ENCODE peak calls at places on chromosomes 16 and 17, in eight cellular contexts. One of them, this sample, is unnamed.

GRCh38 chr17:5592382-5592781 is 8.1 kb upstream of the NLRP1 start:
- DNase-seq in ovary: no peak
- DNase-seq in heart right ventricle: no peak
- DNase-seq in adrenal gland: no peak
- DNase-seq in GM23338: peak; percentile 84
- DNase-seq in IMR-90: peak; percentile 44
- DNase-seq in tibial nerve: no peak
- DNase-seq in transverse colon: no peak
- DNase-seq in this sample: no peak

GRCh38 chr17:81655378-81656117 is 794 bp downstream of the PDE6G start:
- DNase-seq in ovary: no peak
- DNase-seq in heart right ventricle: no peak
- DNase-seq in adrenal gland: no peak
- DNase-seq in GM23338: no peak
- DNase-seq in IMR-90: no peak
- DNase-seq in tibial nerve: no peak
- DNase-seq in transverse colon: no peak
- DNase-seq in this sample: no peak

GRCh38 chr16:88398170-88398873 is 15.6 kb downstream of the ZNF469 start:
- DNase-seq in ovary: no peak
- DNase-seq in heart right ventricle: no peak
- DNase-seq in adrenal gland: no peak
- DNase-seq in GM23338: no peak
- DNase-seq in IMR-90: no peak
- DNase-seq in tibial nerve: no peak
- DNase-seq in transverse colon: no peak
- DNase-seq in this sample: no peak

GRCh38 chr17:19549746-19550623 is 16.3 kb downstream of the SLC47A1 start:
- DNase-seq in ovary: no peak
- DNase-seq in heart right ventricle: no peak
- DNase-seq in adrenal gland: no peak
- DNase-seq in GM23338: no peak
- DNase-seq in IMR-90: no peak
- DNase-seq in tibial nerve: no peak
- DNase-seq in transverse colon: no peak
- DNase-seq in this sample: no peak

GRCh38 chr16:85752511-85753420 is 1.9 kb upstream of the C16orf74 start:
- DNase-seq in ovary: peak; percentile 26
- DNase-seq in heart right ventricle: peak; percentile 23
- DNase-seq in adrenal gland: no peak
- DNase-seq in GM23338: peak; percentile 71
- DNase-seq in IMR-90: peak; percentile 62
- DNase-seq in tibial nerve: no peak
- DNase-seq in transverse colon: peak; percentile 46
- DNase-seq in this sample: no peak

GRCh38 chr16:55487048-55487803 is 8.2 kb downstream of the MMP2 start:
- DNase-seq in ovary: peak; percentile 71
- DNase-seq in heart right ventricle: no peak
- DNase-seq in adrenal gland: no peak
- DNase-seq in GM23338: no peak
- DNase-seq in IMR-90: peak; percentile 92
- DNase-seq in tibial nerve: peak; percentile 77
- DNase-seq in transverse colon: no peak
- DNase-seq in this sample: no peak

GRCh38 chr17:73196500-73196899 is 3.6 kb downstream of the COG1 start:
- DNase-seq in ovary: peak; percentile 44
- DNase-seq in heart right ventricle: no peak
- DNase-seq in adrenal gland: peak; percentile 35
- DNase-seq in GM23338: peak; percentile 66
- DNase-seq in IMR-90: no peak
- DNase-seq in tibial nerve: no peak
- DNase-seq in transverse colon: peak; percentile 73
- DNase-seq in this sample: peak; percentile 45

GRCh38 chr17:41455236-41455635 is 11.9 kb downstream of the KRT32 start:
- DNase-seq in ovary: no peak
- DNase-seq in heart right ventricle: no peak
- DNase-seq in adrenal gland: no peak
- DNase-seq in GM23338: no peak
- DNase-seq in IMR-90: no peak
- DNase-seq in tibial nerve: no peak
- DNase-seq in transverse colon: no peak
- DNase-seq in this sample: no peak

GRCh38 chr16:7545251-7545650 is 212.6 kb downstream of the RBFOX1 start:
- DNase-seq in ovary: no peak
- DNase-seq in heart right ventricle: no peak
- DNase-seq in adrenal gland: no peak
- DNase-seq in GM23338: no peak
- DNase-seq in IMR-90: no peak
- DNase-seq in tibial nerve: no peak
- DNase-seq in transverse colon: no peak
- DNase-seq in this sample: no peak

GRCh38 chr17:17347234-17347955 is 44.2 kb downstream of the NT5M start:
- DNase-seq in ovary: no peak
- DNase-seq in heart right ventricle: no peak
- DNase-seq in adrenal gland: peak; percentile 9
- DNase-seq in GM23338: no peak
- DNase-seq in IMR-90: no peak
- DNase-seq in tibial nerve: no peak
- DNase-seq in transverse colon: no peak
- DNase-seq in this sample: no peak

GRCh38 chr17:40555296-40556190 is 9.7 kb downstream of the CCR7 start:
- DNase-seq in ovary: no peak
- DNase-seq in heart right ventricle: no peak
- DNase-seq in adrenal gland: no peak
- DNase-seq in GM23338: no peak
- DNase-seq in IMR-90: no peak
- DNase-seq in tibial nerve: no peak
- DNase-seq in transverse colon: no peak
- DNase-seq in this sample: no peak

GRCh38 chr17:44829558-44830358 is at the start of gene GJC1:
- DNase-seq in ovary: no peak
- DNase-seq in heart right ventricle: peak; percentile 38
- DNase-seq in adrenal gland: peak; percentile 28
- DNase-seq in GM23338: peak; percentile 85
- DNase-seq in IMR-90: no peak
- DNase-seq in tibial nerve: no peak
- DNase-seq in transverse colon: peak; percentile 10
- DNase-seq in this sample: peak; percentile 7

GRCh38 chr16:56657555-56658430 is at the start of gene MT1F:
- DNase-seq in ovary: no peak
- DNase-seq in heart right ventricle: peak; percentile 59
- DNase-seq in adrenal gland: peak; percentile 94
- DNase-seq in GM23338: peak; percentile 94
- DNase-seq in IMR-90: peak; percentile 28
- DNase-seq in tibial nerve: peak; percentile 62
- DNase-seq in transverse colon: peak; percentile 96
- DNase-seq in this sample: peak; percentile 99

GRCh38 chr17:35242805-35243458 is at the start of gene SLFN5:
- DNase-seq in ovary: peak; percentile 92
- DNase-seq in heart right ventricle: peak; percentile 95
- DNase-seq in adrenal gland: peak; percentile 99
- DNase-seq in GM23338: peak; percentile 92
- DNase-seq in IMR-90: peak; percentile 90
- DNase-seq in tibial nerve: peak; percentile 98
- DNase-seq in transverse colon: peak; percentile 96
- DNase-seq in this sample: peak; percentile 97

GRCh38 chr17:35240861-35241260 is 2.0 kb upstream of the SLFN5 start:
- DNase-seq in ovary: no peak
- DNase-seq in heart right ventricle: no peak
- DNase-seq in adrenal gland: no peak
- DNase-seq in GM23338: no peak
- DNase-seq in IMR-90: no peak
- DNase-seq in tibial nerve: no peak
- DNase-seq in transverse colon: no peak
- DNase-seq in this sample: no peak

GRCh38 chr17:35243459-35244204 is 760 bp downstream of the SLFN5 start:
- DNase-seq in ovary: peak; percentile 40
- DNase-seq in heart right ventricle: peak; percentile 55
- DNase-seq in adrenal gland: peak; percentile 79
- DNase-seq in GM23338: peak; percentile 54
- DNase-seq in IMR-90: peak; percentile 69
- DNase-seq in tibial nerve: peak; percentile 66
- DNase-seq in transverse colon: peak; percentile 55
- DNase-seq in this sample: peak; percentile 30

GRCh38 chr17:35241520-35241919 is 1.4 kb upstream of the SLFN5 start:
- DNase-seq in ovary: no peak
- DNase-seq in heart right ventricle: no peak
- DNase-seq in adrenal gland: no peak
- DNase-seq in GM23338: peak; percentile 15
- DNase-seq in IMR-90: no peak
- DNase-seq in tibial nerve: no peak
- DNase-seq in transverse colon: no peak
- DNase-seq in this sample: peak; percentile 2

DNA sequence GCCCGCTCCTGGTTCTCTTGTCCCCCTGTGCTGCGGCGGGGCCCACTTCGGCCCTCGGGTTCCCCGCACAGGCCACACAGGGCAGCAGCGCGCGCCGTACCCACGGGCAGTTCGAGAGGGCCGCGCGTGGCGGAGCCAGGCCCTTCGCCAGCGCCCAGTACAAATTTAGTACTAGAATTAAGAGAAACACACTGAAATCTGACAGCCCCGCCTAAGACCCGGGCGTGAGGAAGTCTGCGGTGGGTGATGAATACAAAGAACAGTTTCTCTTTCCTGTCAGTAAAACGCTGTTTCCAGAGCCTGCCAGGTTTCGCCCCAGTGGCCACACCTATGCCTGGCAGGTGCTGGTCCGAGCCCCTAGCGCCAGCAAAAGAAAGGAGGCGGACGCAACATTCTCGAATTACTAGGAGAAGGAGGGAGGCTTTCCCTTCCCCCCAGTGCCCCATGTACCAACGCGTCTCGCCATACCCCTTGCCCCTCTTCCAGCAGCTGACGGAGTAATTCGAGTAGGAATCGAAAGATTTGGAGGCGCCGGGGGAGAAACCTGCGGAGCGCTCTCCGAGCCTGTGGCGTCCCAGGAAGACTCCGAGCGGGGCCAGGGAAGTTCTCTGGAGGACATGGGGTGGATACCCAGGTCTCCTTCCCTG is 591 bp upstream of the SLFN5 start:
- DNase-seq in ovary: peak; percentile 37
- DNase-seq in heart right ventricle: peak; percentile 54
- DNase-seq in adrenal gland: peak; percentile 75
- DNase-seq in GM23338: peak; percentile 95
- DNase-seq in IMR-90: peak; percentile 32
- DNase-seq in tibial nerve: peak; percentile 29
- DNase-seq in transverse colon: peak; percentile 85
- DNase-seq in this sample: peak; percentile 86
- H3K4me1 ChIP-seq in ovary: peaks cover 7% of the 10 kb centered on the region
- H3K4me1 ChIP-seq in heart right ventricle: peaks cover 29% of the 10 kb centered on the region
- H3K4me1 ChIP-seq in adrenal gland: peaks cover 20% of the 10 kb centered on the region
- H3K4me1 ChIP-seq in GM23338: peaks cover 19% of the 10 kb centered on the region
- H3K4me1 ChIP-seq in IMR-90: peaks cover 5% of the 10 kb centered on the region
- H3K4me1 ChIP-seq in tibial nerve: peaks cover 27% of the 10 kb centered on the region
- H3K4me1 ChIP-seq in transverse colon: peaks cover 7% of the 10 kb centered on the region
- H3K4me1 ChIP-seq in this sample: peaks cover 19% of the 10 kb centered on the region

GRCh38 chr16:72301416-72302048 is 129.6 kb upstream of the PMFBP1 start:
- DNase-seq in ovary: no peak
- DNase-seq in heart right ventricle: no peak
- DNase-seq in adrenal gland: no peak
- DNase-seq in GM23338: no peak
- DNase-seq in IMR-90: no peak
- DNase-seq in tibial nerve: no peak
- DNase-seq in transverse colon: no peak
- DNase-seq in this sample: no peak
- H3K4me3 ChIP-seq in ovary: no peak overlapping the region
- H3K4me3 ChIP-seq in heart right ventricle: no peak overlapping the region
- H3K4me3 ChIP-seq in adrenal gland: no peak overlapping the region
- H3K4me3 ChIP-seq in GM23338: no peak overlapping the region
- H3K4me3 ChIP-seq in IMR-90: no peak overlapping the region
- H3K4me3 ChIP-seq in tibial nerve: no peak overlapping the region
- H3K4me3 ChIP-seq in transverse colon: no peak overlapping the region
- H3K4me3 ChIP-seq in this sample: no peak overlapping the region

GRCh38 chr16:26993511-26993910 is 73.2 kb upstream of the C16orf82 start:
- DNase-seq in ovary: no peak
- DNase-seq in heart right ventricle: no peak
- DNase-seq in adrenal gland: peak; percentile 71
- DNase-seq in GM23338: no peak
- DNase-seq in IMR-90: no peak
- DNase-seq in tibial nerve: no peak
- DNase-seq in transverse colon: no peak
- DNase-seq in this sample: no peak

GRCh38 chr16:26992661-26993365 is 73.9 kb upstream of the C16orf82 start:
- DNase-seq in ovary: no peak
- DNase-seq in heart right ventricle: no peak
- DNase-seq in adrenal gland: no peak
- DNase-seq in GM23338: no peak
- DNase-seq in IMR-90: no peak
- DNase-seq in tibial nerve: no peak
- DNase-seq in transverse colon: no peak
- DNase-seq in this sample: no peak

GRCh38 chr16:26993988-26994387 is 72.7 kb upstream of the C16orf82 start:
- DNase-seq in ovary: no peak
- DNase-seq in heart right ventricle: no peak
- DNase-seq in adrenal gland: peak; percentile 58
- DNase-seq in GM23338: no peak
- DNase-seq in IMR-90: peak; percentile 60
- DNase-seq in tibial nerve: no peak
- DNase-seq in transverse colon: no peak
- DNase-seq in this sample: no peak

GRCh38 chr16:26995522-26995921 is 71.2 kb upstream of the C16orf82 start:
- DNase-seq in ovary: no peak
- DNase-seq in heart right ventricle: no peak
- DNase-seq in adrenal gland: no peak
- DNase-seq in GM23338: no peak
- DNase-seq in IMR-90: no peak
- DNase-seq in tibial nerve: no peak
- DNase-seq in transverse colon: no peak
- DNase-seq in this sample: no peak
- H3K4me1 ChIP-seq in ovary: no peaks in the 10 kb centered on the region
- H3K4me1 ChIP-seq in heart right ventricle: no peaks in the 10 kb centered on the region
- H3K4me1 ChIP-seq in adrenal gland: peaks cover 4% of the 10 kb centered on the region
- H3K4me1 ChIP-seq in GM23338: no peaks in the 10 kb centered on the region
- H3K4me1 ChIP-seq in IMR-90: peaks cover 13% of the 10 kb centered on the region
- H3K4me1 ChIP-seq in tibial nerve: no peaks in the 10 kb centered on the region
- H3K4me1 ChIP-seq in transverse colon: no peaks in the 10 kb centered on the region
- H3K4me1 ChIP-seq in this sample: no peaks in the 10 kb centered on the region

GRCh38 chr17:7562208-7562605 is 488 bp downstream of the SENP3 start:
- DNase-seq in ovary: no peak
- DNase-seq in heart right ventricle: no peak
- DNase-seq in adrenal gland: no peak
- DNase-seq in GM23338: peak; percentile 64
- DNase-seq in IMR-90: no peak
- DNase-seq in tibial nerve: no peak
- DNase-seq in transverse colon: no peak
- DNase-seq in this sample: no peak

GRCh38 chr17:7561028-7561575 is 617 bp upstream of the SENP3 start:
- DNase-seq in ovary: peak; percentile 88
- DNase-seq in heart right ventricle: peak; percentile 92
- DNase-seq in adrenal gland: peak; percentile 96
- DNase-seq in GM23338: peak; percentile 95
- DNase-seq in IMR-90: peak; percentile 76
- DNase-seq in tibial nerve: peak; percentile 87
- DNase-seq in transverse colon: peak; percentile 97
- DNase-seq in this sample: peak; percentile 96

GRCh38 chr17:7563115-7563869 is 1.6 kb downstream of the SENP3 start:
- DNase-seq in ovary: no peak
- DNase-seq in heart right ventricle: no peak
- DNase-seq in adrenal gland: no peak
- DNase-seq in GM23338: peak; percentile 29
- DNase-seq in IMR-90: no peak
- DNase-seq in tibial nerve: no peak
- DNase-seq in transverse colon: no peak
- DNase-seq in this sample: no peak

GRCh38 chr17:7560172-7561027 is 1.3 kb upstream of the SENP3 start:
- DNase-seq in ovary: peak; percentile 44
- DNase-seq in heart right ventricle: peak; percentile 63
- DNase-seq in adrenal gland: peak; percentile 67
- DNase-seq in GM23338: peak; percentile 94
- DNase-seq in IMR-90: peak; percentile 49
- DNase-seq in tibial nerve: peak; percentile 46
- DNase-seq in transverse colon: peak; percentile 87
- DNase-seq in this sample: peak; percentile 67

GRCh38 chr17:7561589-7562207 is at the start of gene SENP3:
- DNase-seq in ovary: peak; percentile 89
- DNase-seq in heart right ventricle: peak; percentile 90
- DNase-seq in adrenal gland: peak; percentile 91
- DNase-seq in GM23338: peak; percentile 94
- DNase-seq in IMR-90: peak; percentile 88
- DNase-seq in tibial nerve: peak; percentile 79
- DNase-seq in transverse colon: peak; percentile 93
- DNase-seq in this sample: peak; percentile 90
- H3K4me3 ChIP-seq in ovary: peak within 1 kb of the TSS; percentile 89
- H3K4me3 ChIP-seq in heart right ventricle: peak within 1 kb of the TSS; percentile 96
- H3K4me3 ChIP-seq in adrenal gland: peak within 1 kb of the TSS; percentile 69
- H3K4me3 ChIP-seq in GM23338: peak within 1 kb of the TSS; percentile 96
- H3K4me3 ChIP-seq in IMR-90: peak within 1 kb of the TSS; percentile 79
- H3K4me3 ChIP-seq in tibial nerve: peak within 1 kb of the TSS; percentile 88
- H3K4me3 ChIP-seq in transverse colon: peak within 1 kb of the TSS; percentile 72
- H3K4me3 ChIP-seq in this sample: peak within 1 kb of the TSS; percentile 90

This sample was measured in thyroid gland.